ENCODE peak calls at places on chromosomes 11 and 22, in five cellular contexts. N is amygdala; I is iris pigment epithelial cell; P is CD8-positive, alpha-beta memory T cell; M is activated T-cell treated with anti-CD3 and anti-CD28 coated beads for 1 hour. L is an unnamed sample.

GRCh38 chr11:47180006-47180787 is 3.5 kb upstream of the ARFGAP2 start:
- DNase-seq in P (no peak), I (no peak), M (no peak), N (no peak), L (no peak)

GRCh38 chr11:117221775-117222517 is 9.9 kb downstream of the PCSK7 start:
- DNase-seq in M (no peak), N (no peak), I (peak), P (no peak), L (no peak)

GRCh38 chr22:29727248-29727551 is 7.4 kb downstream of the CABP7 start:
- DNase-seq in N (peak), I (peak), P (no peak), M (no peak), L (no peak)

GRCh38 chr11:76048763-76049162 is 157.5 kb downstream of the WNT11 start:
- DNase-seq in P (no peak), I (no peak), M (no peak), N (no peak), L (peak)

GRCh38 chr11:90288207-90288821 is 65.5 kb upstream of the CHORDC1 start:
- DNase-seq in N (no peak), P (no peak), M (no peak), I (peak), L (no peak)

GRCh38 chr11:68835328-68835727 is 6.4 kb downstream of the CPT1A start:
- DNase-seq in N (no peak), I (no peak), P (no peak), M (no peak), L (no peak)

GRCh38 chr11:14081541-14082211 is 119.2 kb downstream of the SPON1 start:
- DNase-seq in P (no peak), I (no peak), N (no peak), M (no peak), L (no peak)

GRCh38 chr22:25153961-25154685 is 45.5 kb upstream of the CRYBB3 start:
- DNase-seq in M (no peak), P (no peak), N (peak), I (peak), L (no peak)

GRCh38 chr11:100821198-100821597 is 134.1 kb downstream of the ARHGAP42 start:
- DNase-seq in N (no peak), P (no peak), M (no peak), I (no peak), L (no peak)

GRCh38 chr11:121466063-121466794 is 13.5 kb upstream of the SORL1-AS1 start:
- DNase-seq in N (peak), P (no peak), M (no peak), I (peak), L (peak)

GRCh38 chr22:26139320-26139719 is 29.9 kb upstream of the SEZ6L start:
- DNase-seq in M (no peak), P (no peak), I (no peak), N (peak), L (no peak)

GRCh38 chr11:120911943-120912342 is 112.0 kb upstream of the TBCEL start:
- DNase-seq in M (no peak), I (no peak), N (no peak), P (no peak), L (no peak)

GRCh38 chr11:58125469-58125868 is at the start of gene OR9I1:
- DNase-seq in N (no peak), P (no peak), M (no peak), I (no peak), L (no peak)

GRCh38 chr11:71298761-71299181 is 46.4 kb upstream of the SHANK2 start:
- DNase-seq in I (no peak), M (no peak), P (no peak), N (no peak), L (no peak)

GRCh38 chr11:106457727-106458126 is 380.3 kb downstream of the AASDHPPT start:
- DNase-seq in M (no peak), N (no peak), P (no peak), I (peak), L (no peak)

GRCh38 chr11:12430912-12431311 is 53.5 kb downstream of the PARVA start:
- DNase-seq in P (no peak), M (no peak), N (no peak), I (peak), L (no peak)

GRCh38 chr22:21642584-21643448 is 714 bp downstream of the SDF2L1 start:
- DNase-seq in N (peak), I (peak), P (peak), M (peak), L (peak)

GRCh38 chr11:129980086-129980485 is 22.5 kb downstream of the PRDM10 start:
- DNase-seq in P (no peak), N (no peak), M (no peak), I (no peak), L (no peak)

GRCh38 chr22:46748206-46748947 is 10.3 kb upstream of the CERK start:
- DNase-seq in M (no peak), N (no peak), I (no peak), P (no peak), L (no peak)

GRCh38 chr22:46262449-46263207 is 515 bp downstream of the PKDREJ start:
- DNase-seq in N (peak), I (peak), M (no peak), P (no peak), L (peak)

GRCh38 chr11:94786264-94787126 is 18.3 kb downstream of the AMOTL1 start:
- DNase-seq in M (no peak), I (peak), P (no peak), N (no peak), L (no peak)